ENCODE peak calls at places on chromosomes 6 and 20, in five cellular contexts. X, J, Y, L and F are unnamed samples.
A peak's percentile ranks its signal among the peaks of the same experiment; 100 is the strongest.

GRCh38 chr6:156017838-156018237 is 562.2 kb upstream of the NOX3 start:
- DNase-seq in L (no peak), J (no peak), X (no peak), Y (no peak), F (no peak)

GRCh38 chr20:64001607-64002011 is 20.7 kb downstream of the PRPF6 start:
- DNase-seq in Y (no peak), L (no peak), X (no peak), J (no peak), F (no peak)

GRCh38 chr6:87826376-87826775 is 124.3 kb upstream of the AKIRIN2 start:
- DNase-seq in X (no peak), L (no peak), Y (no peak), J (no peak), F (no peak)

GRCh38 chr20:63365601-63366509 is 4.7 kb upstream of the CHRNA4 start:
- DNase-seq in X (no peak), L (no peak), Y (no peak), J (no peak), F (no peak)

GRCh38 chr6:30358340-30358679 is 13.4 kb downstream of the RPP21 start:
- DNase-seq in X (no peak), L (no peak), Y (no peak), J (no peak), F (no peak)

GRCh38 chr6:74646461-74646860 is 559.4 kb downstream of the COL12A1 start:
- DNase-seq in Y (no peak), J (no peak), L (no peak), X (no peak), F (no peak)

GRCh38 chr6:131936156-131936555 is 15.0 kb downstream of the CCN2 start:
- DNase-seq in X (no peak), J (no peak), Y (no peak), L (no peak), F (no peak)

GRCh38 chr6:155493694-155494143 is 38.1 kb upstream of the NOX3 start:
- DNase-seq in J (no peak), L (peak; percentile 98), Y (peak; percentile 99), X (peak; percentile 68), F (peak; percentile 84)

GRCh38 chr20:62555642-62556420 is 80.0 kb upstream of the GATA5 start:
- DNase-seq in J (no peak), X (no peak), Y (no peak), L (no peak), F (no peak)

GRCh38 chr6:132259070-132259469 is 142.2 kb downstream of the MOXD1 start:
- DNase-seq in L (no peak), X (no peak), J (no peak), Y (peak; percentile 58), F (peak; percentile 54)

GRCh38 chr20:35944189-35944588 is 10.1 kb downstream of the SCAND1 start:
- DNase-seq in X (no peak), Y (no peak), J (no peak), L (no peak), F (no peak)

GRCh38 chr6:132316970-132317369 is 84.3 kb downstream of the MOXD1 start:
- DNase-seq in Y (no peak), X (no peak), L (no peak), J (no peak), F (no peak)

GRCh38 chr6:137286926-137287325 is 67.7 kb upstream of the IFNGR1 start:
- DNase-seq in Y (no peak), L (no peak), J (no peak), X (no peak), F (no peak)

GRCh38 chr20:63855363-63856110 is 5.8 kb upstream of the ABHD16B start:
- DNase-seq in J (no peak), X (peak; percentile 57), L (no peak), Y (no peak), F (no peak)

GRCh38 chr6:45640811-45641210 is 263.1 kb upstream of the SUPT3H start:
- DNase-seq in J (no peak), X (no peak), L (no peak), Y (no peak), F (no peak)

GRCh38 chr20:50277064-50277415 is 86.4 kb downstream of the CEBPB start:
- DNase-seq in J (no peak), X (no peak), L (no peak), Y (no peak), F (no peak)

GRCh38 chr6:11575408-11576033 is 38.0 kb downstream of the TMEM170B start:
- DNase-seq in L (peak; percentile 54), Y (peak; percentile 87), X (no peak), J (peak; percentile 8), F (peak; percentile 70)

GRCh38 chr6:129429953-129430352 is 280.0 kb downstream of the ARHGAP18 start:
- DNase-seq in J (no peak), Y (no peak), L (no peak), X (no peak), F (no peak)